ENCODE peak calls at places on chromosome 7, in eight cellular contexts. J, W, F, A, P, B, R and Y are unnamed samples.

GRCh38 chr7:90165724-90166123 is 11.5 kb downstream of the STEAP1 start:
- DNase-seq in R (no peak), J (no peak), P (no peak), W (no peak), F (no peak), A (no peak), B (no peak), Y (no peak)

GRCh38 chr7:44294325-44295069 is 30.9 kb downstream of the CAMK2B start:
- DNase-seq in A (peak), B (no peak), R (no peak), W (no peak), F (no peak), J (no peak), P (no peak), Y (no peak)

GRCh38 chr7:27238979-27239779 is 3.4 kb upstream of the EVX1 start:
- DNase-seq in R (no peak), F (no peak), A (no peak), J (no peak), B (no peak), P (no peak), W (no peak), Y (no peak)

GRCh38 chr7:42980084-42980483 is 47.9 kb downstream of the MRPL32 start:
- DNase-seq in P (no peak), A (no peak), F (no peak), R (no peak), W (no peak), B (no peak), J (no peak), Y (no peak)

GRCh38 chr7:46397591-46397990 is 476.5 kb upstream of the IGFBP3 start:
- DNase-seq in A (no peak), R (no peak), W (no peak), P (no peak), B (no peak), F (no peak), J (no peak), Y (no peak)

GRCh38 chr7:739455-739963 is 12.4 kb upstream of the PRKAR1B start:
- DNase-seq in J (no peak), P (no peak), W (no peak), B (no peak), A (no peak), F (no peak), R (no peak), Y (no peak)

GRCh38 chr7:130894146-130895005 is 160.4 kb upstream of the KLF14 start:
- DNase-seq in A (peak), F (peak), P (no peak), B (peak), R (no peak), W (peak), J (no peak), Y (no peak)

GRCh38 chr7:18996583-18996982 is 120.9 kb downstream of the TWIST1 start:
- DNase-seq in R (no peak), W (peak), B (no peak), F (no peak), J (no peak), P (no peak), A (no peak), Y (no peak)